ENCODE peak calls at places on chromosomes 11 and 22, in nine cellular contexts. W, A, V, K, G, U, B, P and R are unnamed samples.

GRCh38 chr11:102494216-102494615 is 36.3 kb downstream of the MMP7 start:
- DNase-seq in V (peak), U (no peak), A (no peak), K (no peak), W (peak), B (no peak), P (peak), G (peak), R (no peak)

GRCh38 chr22:26547426-26547825 is 35.2 kb upstream of the TFIP11 start:
- DNase-seq in G (no peak), P (no peak), U (peak), V (no peak), A (peak), W (no peak), B (no peak), K (peak), R (no peak)

GRCh38 chr11:93871521-93871920 is 21.1 kb upstream of the VSTM5 start:
- DNase-seq in B (no peak), P (no peak), V (no peak), A (no peak), U (no peak), W (no peak), G (no peak), K (no peak), R (no peak)

GRCh38 chr11:126526471-126526870 is 171.0 kb downstream of the ST3GAL4 start:
- DNase-seq in U (no peak), B (no peak), W (no peak), P (no peak), G (no peak), A (no peak), K (no peak), V (no peak), R (no peak)

GRCh38 chr11:65423516-65424199 is 1.1 kb downstream of the NEAT1 start:
- DNase-seq in G (no peak), A (peak), P (no peak), V (peak), K (no peak), W (no peak), B (no peak), U (no peak), R (no peak)

GRCh38 chr11:109697140-109697843 is 275.3 kb downstream of the C11orf87 start:
- DNase-seq in V (no peak), U (no peak), A (no peak), W (peak), B (peak), G (peak), K (peak), P (peak), R (peak)

GRCh38 chr11:44793350-44794090 is 66.8 kb downstream of the TSPAN18 start:
- DNase-seq in V (peak), B (peak), P (no peak), U (no peak), W (peak), A (no peak), G (no peak), K (no peak), R (no peak)

GRCh38 chr11:27912916-27913315 is 195.0 kb downstream of the KIF18A start:
- DNase-seq in U (no peak), B (no peak), W (peak), A (no peak), V (no peak), G (no peak), K (no peak), P (no peak), R (no peak)

GRCh38 chr11:18721576-18722292 is 4.3 kb downstream of the IGSF22 start:
- DNase-seq in K (no peak), U (peak), A (peak), P (peak), G (peak), B (peak), W (peak), V (no peak), R (no peak)

GRCh38 chr22:46897246-46897623 is 134.8 kb downstream of the TBC1D22A start:
- DNase-seq in B (no peak), V (no peak), A (no peak), G (no peak), U (no peak), W (no peak), P (no peak), K (peak), R (no peak)

GRCh38 chr11:64560941-64561340 is 30.1 kb upstream of the SLC22A12 start:
- DNase-seq in W (no peak), U (no peak), P (no peak), G (no peak), V (no peak), B (no peak), A (no peak), K (no peak), R (no peak)

GRCh38 chr22:48665286-48666010 is 1162.2 kb downstream of the BRD1 start:
- DNase-seq in B (no peak), K (no peak), U (no peak), G (no peak), P (peak), W (no peak), V (no peak), A (no peak), R (no peak)

GRCh38 chr11:120063686-120064340 is 74.1 kb downstream of the TRIM29 start:
- DNase-seq in B (no peak), A (no peak), P (no peak), G (no peak), V (no peak), U (no peak), K (no peak), W (no peak), R (no peak)

GRCh38 chr11:43327987-43328386 is 16.2 kb downstream of the API5 start:
- DNase-seq in V (no peak), U (no peak), A (no peak), K (no peak), W (peak), P (peak), G (no peak), B (no peak), R (no peak)

GRCh38 chr11:61967924-61968757 is 707 bp upstream of the FTH1 start:
- DNase-seq in K (peak), P (no peak), A (peak), B (peak), U (peak), V (peak), W (no peak), G (no peak), R (peak)

GRCh38 chr11:133157180-133157579 is 375.1 kb downstream of the OPCML start:
- DNase-seq in G (no peak), A (no peak), P (no peak), U (no peak), B (peak), K (no peak), W (no peak), V (no peak), R (no peak)

GRCh38 chr11:100094121-100094865 is 592.8 kb upstream of the ARHGAP42 start:
- DNase-seq in W (no peak), V (no peak), P (no peak), K (no peak), B (no peak), U (no peak), G (no peak), A (no peak), R (no peak)

GRCh38 chr11:35083181-35084061 is 55.5 kb upstream of the CD44 start:
- DNase-seq in V (peak), A (peak), B (peak), P (peak), G (peak), K (no peak), W (peak), U (peak), R (peak)

GRCh38 chr11:12691473-12691872 is 17.3 kb downstream of the TEAD1 start:
- DNase-seq in P (no peak), B (no peak), W (peak), V (no peak), A (no peak), K (no peak), U (no peak), G (no peak), R (no peak)

GRCh38 chr22:27752771-27753170 is 48.8 kb downstream of the MN1 start:
- DNase-seq in P (peak), A (no peak), U (no peak), K (no peak), V (peak), B (no peak), G (no peak), W (peak), R (no peak)

GRCh38 chr22:23772315-23773246 is at the start of gene MMP11:
- DNase-seq in B (peak), G (no peak), K (no peak), V (peak), P (peak), W (no peak), A (peak), U (peak), R (no peak)

GRCh38 chr11:117837070-117837776 is 12.7 kb upstream of the FXYD2 start:
- DNase-seq in G (no peak), A (no peak), V (peak), W (no peak), K (no peak), U (no peak), B (no peak), P (no peak), R (no peak)

GRCh38 chr11:115226556-115226955 is 277.7 kb downstream of the CADM1 start:
- DNase-seq in W (peak), V (no peak), P (peak), A (no peak), K (no peak), G (no peak), U (no peak), B (peak), R (no peak)

GRCh38 chr22:37519268-37520195 is at the start of gene CARD10:
- DNase-seq in W (no peak), A (no peak), U (no peak), B (peak), G (no peak), V (no peak), P (peak), K (no peak), R (no peak)

GRCh38 chr22:49305215-49305965 is 522.3 kb downstream of the BRD1 start:
- DNase-seq in U (peak), G (peak), A (peak), B (peak), W (no peak), P (peak), V (peak), K (no peak), R (no peak)

GRCh38 chr22:27778299-27779090 is 23.1 kb downstream of the MN1 start:
- DNase-seq in P (no peak), K (no peak), A (no peak), V (no peak), G (no peak), U (no peak), W (no peak), B (no peak), R (no peak)

GRCh38 chr11:102111787-102112653 is 1.8 kb downstream of the YAP1 start:
- DNase-seq in G (peak), K (peak), P (peak), V (peak), U (peak), A (peak), W (peak), B (no peak), R (no peak)

GRCh38 chr11:134068829-134069425 is at the start of gene JAM3:
- DNase-seq in U (peak), V (peak), A (peak), G (no peak), P (peak), K (peak), B (peak), W (peak), R (peak)

GRCh38 chr22:49962012-49962750 is 1.6 kb downstream of the PIM3 start:
- DNase-seq in U (peak), A (peak), P (peak), B (peak), V (peak), W (peak), G (no peak), K (no peak), R (no peak)

GRCh38 chr22:25714070-25714469 is 27.9 kb upstream of the MYO18B start:
- DNase-seq in P (no peak), U (no peak), B (no peak), G (no peak), A (no peak), V (no peak), W (no peak), K (no peak), R (no peak)

GRCh38 chr22:43435851-43436535 is 24.2 kb downstream of the MPPED1 start:
- DNase-seq in B (no peak), K (no peak), V (no peak), U (no peak), W (no peak), P (no peak), A (no peak), G (no peak), R (no peak)